ENCODE peak calls at places on chromosomes 11 and 22, in seven cellular contexts. R, O, F, P, B, U and I are unnamed samples.
A peak's percentile ranks its signal among the peaks of the same experiment; 100 is the strongest.

GRCh38 chr11:69376155-69377028 is 82.4 kb downstream of the MYEOV start:
- DNase-seq in R (no peak), O (no peak), F (peak; percentile 19), P (no peak), B (peak; percentile 27), U (no peak), I (no peak)

GRCh38 chr11:126654886-126655806 is 299.7 kb downstream of the ST3GAL4 start:
- DNase-seq in R (no peak), O (no peak), F (no peak), P (peak; percentile 23), B (no peak), U (no peak), I (no peak)

GRCh38 chr11:13336246-13336873 is 58.8 kb downstream of the BMAL1 start:
- DNase-seq in R (no peak), O (no peak), F (peak; percentile 75), P (no peak), B (no peak), U (no peak), I (no peak)

GRCh38 chr11:1308745-1309497 is 511 bp downstream of the TOLLIP start:
- DNase-seq in R (no peak), O (no peak), F (no peak), P (no peak), B (peak; percentile 66), U (peak; percentile 12), I (peak; percentile 13)

GRCh38 chr11:68021167-68021787 is 9.2 kb upstream of the NDUFS8 start:
- DNase-seq in R (no peak), O (no peak), F (no peak), P (no peak), B (no peak), U (peak; percentile 71), I (no peak)

GRCh38 chr11:43359432-43359818 is 705 bp downstream of the TTC17 start:
- DNase-seq in R (peak; percentile 58), O (no peak), F (no peak), P (no peak), B (no peak), U (peak; percentile 23), I (no peak)

GRCh38 chr11:120180571-120181445 is 30.0 kb upstream of the OAF start:
- DNase-seq in R (peak; percentile 42), O (peak; percentile 13), F (peak; percentile 39), P (peak; percentile 26), B (no peak), U (peak; percentile 16), I (no peak)

GRCh38 chr11:9972917-9973504 is 309.1 kb downstream of the SWAP70 start:
- DNase-seq in R (peak; percentile 74), O (no peak), F (no peak), P (no peak), B (no peak), U (peak; percentile 72), I (no peak)

GRCh38 chr11:43547411-43547718 is 133.2 kb upstream of the HSD17B12 start:
- DNase-seq in R (no peak), O (no peak), F (no peak), P (peak; percentile 29), B (no peak), U (no peak), I (no peak)

GRCh38 chr11:7570938-7571337 is 57.1 kb downstream of the PPFIBP2 start:
- DNase-seq in R (no peak), O (no peak), F (no peak), P (no peak), B (no peak), U (no peak), I (no peak)

GRCh38 chr11:94024547-94024946 is 3.4 kb downstream of the HEPHL1 start:
- DNase-seq in R (no peak), O (no peak), F (no peak), P (no peak), B (no peak), U (no peak), I (no peak)

GRCh38 chr11:78253797-78254196 is 65.1 kb downstream of the USP35 start:
- DNase-seq in R (peak; percentile 27), O (no peak), F (no peak), P (no peak), B (no peak), U (peak; percentile 63), I (no peak)

GRCh38 chr22:37777122-37777687 is 30.5 kb upstream of the GCAT start:
- DNase-seq in R (no peak), O (peak; percentile 94), F (peak; percentile 71), P (peak; percentile 65), B (no peak), U (peak; percentile 96), I (no peak)

GRCh38 chr11:69380921-69381581 is 87.1 kb downstream of the MYEOV start:
- DNase-seq in R (no peak), O (no peak), F (peak; percentile 42), P (no peak), B (peak; percentile 39), U (no peak), I (no peak)

GRCh38 chr11:27524155-27524554 is 17.6 kb upstream of the LIN7C start:
- DNase-seq in R (no peak), O (no peak), F (no peak), P (no peak), B (no peak), U (peak; percentile 35), I (no peak)

GRCh38 chr22:42994917-42995562 is 19.9 kb downstream of the PACSIN2 start:
- DNase-seq in R (peak; percentile 66), O (peak; percentile 83), F (peak; percentile 56), P (peak; percentile 66), B (no peak), U (peak; percentile 94), I (no peak)

GRCh38 chr11:32713496-32713895 is 81.0 kb downstream of the CCDC73 start:
- DNase-seq in R (no peak), O (no peak), F (no peak), P (no peak), B (no peak), U (peak; percentile 46), I (no peak)

GRCh38 chr22:36331912-36332622 is 55.7 kb downstream of the MYH9 start:
- DNase-seq in R (peak; percentile 70), O (no peak), F (peak; percentile 85), P (peak; percentile 75), B (peak; percentile 83), U (peak; percentile 68), I (no peak)

GRCh38 chr22:17346578-17346977 is 22.7 kb upstream of the CECR2 start:
- DNase-seq in R (no peak), O (no peak), F (no peak), P (no peak), B (no peak), U (no peak), I (no peak)

GRCh38 chr11:13461291-13461690 is 1.7 kb downstream of the BTBD10 start:
- DNase-seq in R (no peak), O (no peak), F (no peak), P (no peak), B (no peak), U (no peak), I (no peak)

GRCh38 chr11:121300972-121301699 is 8.6 kb downstream of the SC5D start:
- DNase-seq in R (no peak), O (no peak), F (no peak), P (no peak), B (no peak), U (no peak), I (no peak)
- H3K36me3 ChIP-seq in R (no peaks in the 10 kb centered on the region), O (no peaks in the 10 kb centered on the region), F (peaks cover 4% of the 10 kb centered on the region), P (no peaks in the 10 kb centered on the region), B (peaks cover 7% of the 10 kb centered on the region), U (peaks cover 26% of the 10 kb centered on the region), I (peaks cover 13% of the 10 kb centered on the region)

GRCh38 chr11:86917577-86917976 is 37.6 kb downstream of the FZD4 start:
- DNase-seq in R (no peak), O (no peak), F (no peak), P (no peak), B (no peak), U (no peak), I (no peak)
- H3K27ac ChIP-seq in R (peak overlapping the region; percentile 100), O (no peak overlapping the region), F (no peak overlapping the region), P (no peak overlapping the region), B (no peak overlapping the region), U (peak overlapping the region; percentile 5), I (no peak overlapping the region)

DNA sequence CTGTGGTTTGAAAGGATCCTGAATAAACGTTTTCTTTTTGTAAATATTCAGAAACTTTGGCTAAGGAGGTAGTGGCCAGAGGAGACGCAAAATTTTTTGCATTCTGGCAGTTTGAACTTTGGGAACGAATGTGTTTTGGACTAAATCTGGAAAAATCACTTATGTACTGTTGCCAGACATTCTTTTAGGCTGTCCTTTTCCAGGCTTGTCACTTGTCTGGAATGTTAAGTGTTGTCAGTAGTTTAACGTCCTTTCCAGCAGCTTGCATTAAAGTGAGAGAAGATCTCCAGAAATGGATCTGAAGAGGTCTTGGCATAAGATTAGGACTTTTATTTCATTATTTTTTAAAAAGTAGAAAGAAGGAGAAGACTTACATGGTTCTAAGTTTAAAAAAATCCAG is 18.5 kb downstream of the SPECC1L start:
- DNase-seq in R (peak; percentile 55), O (no peak), F (no peak), P (no peak), B (no peak), U (peak; percentile 35), I (no peak)
- H3K4me1 ChIP-seq in R (peaks cover 30% of the 10 kb centered on the region), O (no peaks in the 10 kb centered on the region), F (peaks cover 72% of the 10 kb centered on the region), P (peaks cover 50% of the 10 kb centered on the region), B (peaks cover 17% of the 10 kb centered on the region), U (peaks cover 21% of the 10 kb centered on the region), I (peaks cover 12% of the 10 kb centered on the region)

GRCh38 chr11:61325649-61326414 is 7.1 kb downstream of the DDB1 start:
- DNase-seq in R (no peak), O (no peak), F (no peak), P (peak; percentile 72), B (no peak), U (no peak), I (no peak)
- H3K36me3 ChIP-seq in R (peaks cover 36% of the 10 kb centered on the region), O (peaks cover 21% of the 10 kb centered on the region), F (peaks cover 9% of the 10 kb centered on the region), P (no peaks in the 10 kb centered on the region), B (peaks cover 76% of the 10 kb centered on the region), U (peaks cover 80% of the 10 kb centered on the region), I (peaks cover 80% of the 10 kb centered on the region)

GRCh38 chr11:92504004-92504403 is 279.4 kb downstream of the FAT3 start:
- DNase-seq in R (no peak), O (no peak), F (no peak), P (no peak), B (no peak), U (no peak), I (no peak)
- H3K27ac ChIP-seq in R (no peak overlapping the region), O (no peak overlapping the region), F (no peak overlapping the region), P (no peak overlapping the region), B (no peak overlapping the region), U (no peak overlapping the region), I (no peak overlapping the region)

DNA sequence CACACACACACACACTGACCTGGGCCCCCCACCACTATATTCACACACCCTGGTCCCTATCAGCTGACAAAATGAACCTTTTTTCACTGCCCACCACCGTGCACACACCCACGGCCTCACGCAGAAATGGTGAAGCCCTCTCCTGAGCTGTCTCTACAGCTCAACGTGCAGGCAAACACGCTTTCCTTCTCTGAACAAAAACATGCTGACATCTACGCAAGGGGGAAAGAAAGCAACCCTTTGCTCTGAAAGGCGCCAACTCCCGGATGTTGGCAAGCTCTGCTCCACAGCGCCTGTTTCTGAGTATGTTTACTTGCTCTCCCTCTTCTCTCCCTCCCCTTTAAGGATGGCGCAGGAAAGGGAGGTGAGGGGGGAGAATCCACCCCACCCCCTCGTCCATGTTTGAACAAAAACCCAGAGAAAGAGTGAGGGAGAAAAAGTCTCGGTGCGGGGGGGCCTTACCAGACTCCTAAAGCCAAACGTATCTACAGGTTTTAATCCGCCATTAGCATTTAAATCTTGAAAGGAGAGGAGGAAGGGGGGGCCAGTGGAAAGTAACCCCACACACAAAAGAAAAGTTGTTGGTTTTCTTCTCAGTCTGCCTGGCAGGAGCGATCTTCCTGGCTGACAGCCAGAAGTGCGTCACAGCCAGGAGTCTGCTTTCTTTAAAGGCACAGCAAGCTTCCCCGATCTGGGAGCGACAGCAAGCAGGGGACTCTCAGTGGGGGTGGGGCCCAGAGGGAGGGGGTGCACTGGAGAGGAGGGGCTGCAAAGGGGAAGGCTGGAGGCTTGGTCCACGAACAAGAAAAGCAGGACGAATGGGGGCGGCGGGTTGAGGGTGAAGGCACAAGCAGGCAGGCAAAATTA is 39.6 kb downstream of the NUMA1 start:
- DNase-seq in R (peak; percentile 96), O (peak; percentile 95), F (peak; percentile 97), P (peak; percentile 98), B (peak; percentile 87), U (peak; percentile 96), I (peak; percentile 69)
- H3K4me1 ChIP-seq in R (peaks cover 38% of the 10 kb centered on the region), O (peaks cover 4% of the 10 kb centered on the region), F (peaks cover 46% of the 10 kb centered on the region), P (peaks cover 46% of the 10 kb centered on the region), B (peaks cover 69% of the 10 kb centered on the region), U (peaks cover 42% of the 10 kb centered on the region), I (peaks cover 33% of the 10 kb centered on the region)